ENCODE peak calls at places on chromosomes 4 and X, in nine cellular contexts. Y, P, J, H, N, E, U, M and F are unnamed samples.

GRCh38 chr4:39103291-39103690 is 41.3 kb downstream of the KLHL5 start:
- DNase-seq in Y (no peak), P (no peak), H (no peak), N (no peak), E (no peak), M (no peak), U (no peak), J (no peak), F (no peak)

GRCh38 chrX:12673487-12673886 is 117.7 kb upstream of the PRPS2 start:
- DNase-seq in N (no peak), E (no peak), J (no peak), U (no peak), P (no peak), H (no peak), Y (no peak), M (no peak), F (no peak)

GRCh38 chr4:76799139-76799538 is 98.8 kb downstream of the SOWAHB start:
- DNase-seq in Y (no peak), J (no peak), M (no peak), U (no peak), P (no peak), H (no peak), N (no peak), E (no peak), F (no peak)

GRCh38 chr4:100929753-100930152 is 411.9 kb upstream of the EMCN start:
- DNase-seq in J (no peak), P (no peak), E (no peak), H (no peak), U (no peak), Y (no peak), N (no peak), M (no peak), F (no peak)

GRCh38 chr4:15729910-15730533 is 27.2 kb downstream of the BST1 start:
- DNase-seq in Y (peak), U (peak), M (no peak), E (no peak), N (no peak), H (no peak), J (peak), P (peak), F (peak)

GRCh38 chrX:55057691-55058249 is 17.1 kb upstream of the PAGE2B start:
- DNase-seq in N (no peak), J (no peak), P (peak), H (peak), Y (peak), M (peak), U (peak), E (no peak), F (peak)

GRCh38 chr4:155419266-155419665 is 42.5 kb upstream of the MAP9 start:
- DNase-seq in H (no peak), E (no peak), U (no peak), J (no peak), P (peak), N (no peak), Y (peak), M (no peak), F (peak)

GRCh38 chrX:8374041-8374825 is 90.4 kb upstream of the VCX3B start:
- DNase-seq in N (no peak), Y (no peak), E (no peak), M (no peak), P (peak), U (no peak), H (no peak), J (no peak), F (no peak)

GRCh38 chr4:139392797-139393196 is 61.1 kb upstream of the RAB33B start:
- DNase-seq in P (peak), H (no peak), J (no peak), Y (no peak), N (no peak), U (no peak), M (no peak), E (no peak), F (no peak)

GRCh38 chr4:27666943-27667342 is 806.3 kb downstream of the STIM2 start:
- DNase-seq in N (no peak), M (no peak), J (no peak), H (no peak), P (peak), E (no peak), Y (no peak), U (no peak), F (no peak)

GRCh38 chrX:41666251-41666650 is 22.5 kb upstream of the GPR34 start:
- DNase-seq in J (no peak), U (no peak), Y (no peak), E (no peak), N (no peak), M (no peak), H (no peak), P (no peak), F (peak)

GRCh38 chr4:10704050-10704810 is 19.7 kb upstream of the CLNK start:
- DNase-seq in N (no peak), E (no peak), M (no peak), H (no peak), J (no peak), Y (no peak), U (no peak), P (no peak), F (no peak)

GRCh38 chr4:76518241-76518640 is 83.2 kb downstream of the SHROOM3 start:
- DNase-seq in H (no peak), J (no peak), P (no peak), Y (no peak), E (no peak), M (no peak), U (no peak), N (no peak), F (peak)

GRCh38 chr4:182768821-182769220 is 148.4 kb downstream of the DCTD start:
- DNase-seq in H (no peak), M (no peak), J (peak), Y (no peak), P (peak), U (no peak), E (no peak), N (no peak), F (no peak)

GRCh38 chrX:19670854-19671620 is 155.7 kb upstream of the MAP3K15 start:
- DNase-seq in E (peak), Y (peak), M (no peak), J (peak), N (no peak), H (no peak), U (peak), P (peak), F (peak)

GRCh38 chrX:23908219-23909003 is 605 bp downstream of the CXorf58 start:
- DNase-seq in U (no peak), J (peak), N (no peak), Y (no peak), P (no peak), M (no peak), E (no peak), H (no peak), F (no peak)

GRCh38 chr4:173436149-173436579 is 37.2 kb upstream of the SCRG1 start:
- DNase-seq in H (no peak), M (no peak), Y (peak), U (no peak), J (peak), P (peak), N (no peak), E (no peak), F (peak)

GRCh38 chr4:184205243-184205642 is 12.4 kb downstream of the ENPP6 start:
- DNase-seq in M (no peak), J (no peak), P (no peak), U (no peak), Y (no peak), N (no peak), E (no peak), H (no peak), F (no peak)

GRCh38 chr4:185921583-185922555 is 109.9 kb upstream of the SORBS2 start:
- DNase-seq in M (no peak), Y (peak), H (no peak), U (no peak), N (no peak), P (no peak), E (no peak), J (peak), F (peak)

GRCh38 chr4:54400802-54401201 is 171.7 kb downstream of the PDGFRA start:
- DNase-seq in M (no peak), E (no peak), N (no peak), Y (peak), P (peak), H (no peak), J (no peak), U (no peak), F (peak)

GRCh38 chr4:125084608-125085007 is 230.1 kb upstream of the FAT4 start:
- DNase-seq in H (no peak), P (no peak), N (no peak), M (no peak), J (no peak), Y (no peak), U (no peak), E (no peak), F (no peak)

GRCh38 chrX:30388325-30388724 is 79.1 kb upstream of the NR0B1 start:
- DNase-seq in P (no peak), U (no peak), M (no peak), J (no peak), Y (no peak), H (no peak), N (no peak), E (no peak), F (no peak)

GRCh38 chr4:77248805-77249204 is 91.8 kb downstream of the CCNG2 start:
- DNase-seq in J (no peak), P (peak), M (no peak), U (no peak), Y (no peak), H (no peak), E (no peak), N (no peak), F (no peak)

GRCh38 chrX:23815376-23815775 is 32.4 kb downstream of the SAT1 start:
- DNase-seq in J (no peak), H (no peak), P (no peak), Y (no peak), E (no peak), U (no peak), N (no peak), M (no peak), F (no peak)

GRCh38 chrX:49272426-49272825 is 2.8 kb downstream of the PPP1R3F start:
- DNase-seq in M (no peak), E (no peak), U (no peak), N (no peak), H (no peak), P (no peak), Y (no peak), J (no peak), F (no peak)